ENCODE peak calls at places on chromosome 15, in ten cellular contexts. C is adrenal gland, E is WTC11, J is upper lobe of right lung, X is heart right ventricle, A is astrocyte of the spinal cord, G is MCF 10A, L is uterus, Y is GM12865, I is pancreas. V is an unnamed sample.

GRCh38 chr15:47194718-47195117 is 522.6 kb upstream of the SEMA6D start:
- DNase-seq in C (no peak), E (no peak), J (no peak), X (no peak), A (peak), G (peak), L (no peak), Y (peak), I (no peak), V (no peak)

GRCh38 chr15:60941448-60941847 is 287.7 kb downstream of the RORA start:
- DNase-seq in C (no peak), E (no peak), J (no peak), X (no peak), A (peak), G (peak), L (no peak), Y (no peak), I (no peak), V (no peak)

GRCh38 chr15:40420793-40421192 is 15.2 kb downstream of the IVD start:
- DNase-seq in C (no peak), E (no peak), J (peak), X (no peak), A (no peak), G (peak), L (no peak), Y (no peak), I (peak), V (no peak)

GRCh38 chr15:63198752-63199250 is 9.4 kb downstream of the RAB8B start:
- DNase-seq in C (no peak), E (no peak), J (no peak), X (no peak), A (no peak), G (no peak), L (no peak), Y (no peak), I (no peak), V (no peak)

GRCh38 chr15:56056626-56057025 is 63.2 kb upstream of the NEDD4 start:
- DNase-seq in C (no peak), E (no peak), J (no peak), X (no peak), A (no peak), G (no peak), L (no peak), Y (no peak), I (no peak), V (no peak)

GRCh38 chr15:43859546-43859945 is 32.7 kb downstream of the WDR76 start:
- DNase-seq in C (no peak), E (no peak), J (no peak), X (no peak), A (no peak), G (no peak), L (no peak), Y (no peak), I (no peak), V (no peak)

GRCh38 chr15:51737538-51738305 is at the start of gene LYSMD2:
- DNase-seq in C (peak), E (peak), J (peak), X (peak), A (peak), G (peak), L (peak), Y (peak), I (peak), V (peak)

GRCh38 chr15:48352474-48353072 is 21.3 kb downstream of the DUT start:
- DNase-seq in C (peak), E (peak), J (no peak), X (no peak), A (peak), G (peak), L (peak), Y (peak), I (no peak), V (peak)

GRCh38 chr15:77543159-77543882 is 89.4 kb downstream of the LINGO1 start:
- DNase-seq in C (peak), E (peak), J (peak), X (peak), A (peak), G (peak), L (peak), Y (peak), I (peak), V (peak)

GRCh38 chr15:39786444-39787056 is 3.9 kb upstream of the FSIP1 start:
- DNase-seq in C (no peak), E (peak), J (no peak), X (no peak), A (peak), G (peak), L (no peak), Y (peak), I (no peak), V (no peak)

DNA sequence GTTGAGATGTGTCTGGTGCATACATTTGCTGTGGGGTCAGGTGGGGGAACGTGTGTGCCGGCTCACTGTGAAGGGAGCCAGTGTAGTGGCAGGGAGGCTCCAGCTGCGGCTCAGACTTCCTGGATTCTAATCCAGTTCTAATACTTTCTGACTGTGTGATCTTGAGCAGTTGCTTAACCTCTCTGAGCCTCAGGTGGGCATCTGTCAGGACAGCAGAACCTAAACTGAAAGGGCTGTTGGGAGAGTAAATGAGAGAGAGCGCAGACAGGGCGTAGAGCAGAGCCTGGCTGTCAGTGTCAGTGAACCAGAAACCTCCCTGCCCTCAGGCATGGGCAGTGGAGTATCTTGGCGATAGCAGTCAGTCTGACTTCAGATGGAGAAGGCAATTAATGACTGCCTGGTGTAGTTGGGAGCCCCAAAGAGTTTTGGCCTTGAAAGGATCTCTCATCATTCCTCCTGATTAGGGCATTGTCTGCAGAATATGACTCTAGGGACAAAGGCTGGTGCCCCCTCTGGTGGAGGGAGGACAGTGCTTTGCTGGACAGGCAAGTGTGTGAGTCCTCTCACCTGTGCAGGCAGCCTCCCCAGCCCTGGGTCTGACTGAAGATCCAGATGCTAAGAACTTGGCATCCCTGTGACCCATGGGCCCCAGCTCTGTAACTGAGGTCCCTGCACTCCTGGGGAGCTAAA is 9.6 kb downstream of the KBTBD13 start:
- DNase-seq in C (no peak), E (peak), J (no peak), X (no peak), A (no peak), G (peak), L (no peak), Y (peak), I (no peak), V (peak)
- TF ChIP-seq CTCF in C (peak), E (peak), J (peak), X (no peak), A (peak), G (peak), L (peak), Y (peak), I (no peak), V (peak)

GRCh38 chr15:93082861-93083260 is 6.2 kb downstream of the RGMA start:
- DNase-seq in C (no peak), E (no peak), J (no peak), X (no peak), A (no peak), G (no peak), L (no peak), Y (no peak), I (no peak), V (no peak)

GRCh38 chr15:93080451-93080850 is 8.6 kb downstream of the RGMA start:
- DNase-seq in C (no peak), E (no peak), J (no peak), X (no peak), A (no peak), G (no peak), L (no peak), Y (no peak), I (no peak), V (no peak)

GRCh38 chr15:93076875-93077274 is 12.1 kb downstream of the RGMA start:
- DNase-seq in C (no peak), E (no peak), J (no peak), X (no peak), A (no peak), G (no peak), L (no peak), Y (no peak), I (no peak), V (no peak)

GRCh38 chr15:93076217-93076616 is 12.8 kb downstream of the RGMA start:
- DNase-seq in C (no peak), E (no peak), J (no peak), X (no peak), A (no peak), G (no peak), L (no peak), Y (no peak), I (no peak), V (no peak)

DNA sequence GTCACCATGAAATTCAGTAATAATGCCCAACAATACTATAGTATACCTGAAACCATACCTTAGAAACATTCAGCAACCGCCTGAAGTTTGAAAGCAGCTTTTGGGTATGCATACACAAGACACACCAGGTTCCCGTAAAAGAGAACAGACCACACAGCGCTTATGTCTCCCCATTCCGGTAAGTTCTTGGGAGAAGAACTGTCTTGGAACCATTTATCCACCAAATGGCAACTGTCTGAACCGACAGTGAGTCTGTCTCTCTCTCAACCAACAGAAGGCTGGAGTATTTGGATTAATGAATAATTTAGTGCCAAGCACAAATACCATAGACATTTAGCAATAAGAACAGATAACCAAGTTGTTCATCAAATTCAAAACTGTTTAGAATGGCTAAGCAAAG is 7.6 kb downstream of the RGMA start:
- DNase-seq in C (no peak), E (no peak), J (no peak), X (no peak), A (no peak), G (no peak), L (no peak), Y (no peak), I (no peak), V (no peak)
- TF ChIP-seq CTCF in C (no peak), E (no peak), J (no peak), X (no peak), A (no peak), G (no peak), L (no peak), Y (no peak), I (no peak), V (no peak)

GRCh38 chr15:37289109-37289765 is 188.9 kb upstream of the MEIS2 start:
- DNase-seq in C (no peak), E (peak), J (no peak), X (no peak), A (no peak), G (peak), L (no peak), Y (no peak), I (no peak), V (no peak)
- TF ChIP-seq CTCF in C (no peak), E (no peak), J (no peak), X (peak), A (peak), G (no peak), L (no peak), Y (no peak), I (no peak), V (no peak)

DNA sequence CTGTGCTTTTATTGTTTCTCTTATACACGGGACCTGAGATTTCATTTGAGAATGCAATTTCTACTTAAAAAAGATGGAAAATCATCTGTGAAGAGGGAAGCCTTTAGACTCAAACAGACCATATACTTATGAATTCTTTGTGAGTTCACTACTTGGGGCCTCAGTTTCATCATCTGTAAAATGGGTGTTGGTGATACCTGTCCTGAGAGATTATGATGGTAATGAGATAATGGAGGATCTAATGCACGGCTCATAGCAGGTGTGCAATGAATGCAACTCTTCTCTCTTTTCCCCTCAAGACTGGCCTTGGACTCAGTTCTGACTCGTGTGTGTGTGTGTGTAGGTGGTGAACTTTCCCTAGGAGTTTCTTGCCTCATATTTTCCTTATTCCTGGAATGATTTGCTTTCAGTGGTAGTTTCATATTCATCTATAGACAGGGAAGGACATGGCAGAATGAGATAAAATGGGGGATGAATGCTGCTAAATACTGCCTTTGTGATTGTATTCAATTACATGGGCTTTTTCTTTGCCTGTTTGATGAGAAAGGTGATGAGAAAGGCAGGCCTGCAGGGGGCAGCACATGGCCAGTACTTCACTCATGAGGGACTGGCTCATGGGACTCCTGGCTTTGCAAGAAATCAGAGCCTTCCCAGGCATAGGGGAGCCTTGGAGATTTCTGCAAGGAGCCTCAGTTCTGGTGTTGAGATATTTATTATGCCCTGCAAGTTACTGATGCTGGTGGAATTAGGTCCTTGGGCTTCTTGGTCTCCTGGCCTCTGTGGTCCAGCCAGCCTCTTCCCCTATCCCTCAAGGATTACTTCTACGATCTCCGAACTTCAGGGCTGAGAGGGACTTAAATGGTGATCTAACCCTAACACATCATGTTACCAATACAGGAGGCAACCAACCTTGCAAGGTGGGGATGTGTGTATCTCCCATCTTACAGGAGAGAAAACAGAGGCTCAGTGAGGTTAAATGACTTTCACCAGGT is 70.7 kb downstream of the RPLP1 start:
- DNase-seq in C (peak), E (peak), J (peak), X (peak), A (peak), G (peak), L (peak), Y (peak), I (peak), V (peak)
- TF ChIP-seq CTCF in C (peak), E (peak), J (peak), X (peak), A (peak), G (peak), L (peak), Y (peak), I (peak), V (peak)

GRCh38 chr15:58142827-58143226 is 4.6 kb downstream of the AQP9 start:
- DNase-seq in C (no peak), E (no peak), J (no peak), X (no peak), A (no peak), G (no peak), L (no peak), Y (no peak), I (no peak), V (no peak)
- TF ChIP-seq CTCF in C (no peak), E (no peak), J (no peak), X (no peak), A (no peak), G (no peak), L (no peak), Y (no peak), I (no peak), V (no peak)

V was measured in glutamatergic neuron.